ENCODE peak calls at places on chromosomes 7 and 10, in nine cellular contexts. H is tibial nerve, Q is A549, C is sigmoid colon, G is suprapubic skin, E is stomach, P is transverse colon, T is ovary, F is K562. V is an unnamed sample.

GRCh38 chr7:136925556-136925955 is 57.1 kb downstream of the CHRM2 start:
- DNase-seq in H (no peak), Q (no peak), C (no peak), G (no peak), E (no peak), P (no peak), T (no peak), F (no peak), V (no peak)

GRCh38 chr10:34522542-34522941 is 292.6 kb downstream of the PARD3 start:
- DNase-seq in H (no peak), Q (peak; percentile 78), C (no peak), G (no peak), E (no peak), P (no peak), T (no peak), F (peak; percentile 31), V (no peak)

GRCh38 chr7:53336133-53336532 is 300.7 kb downstream of the POM121L12 start:
- DNase-seq in H (no peak), Q (no peak), C (no peak), G (no peak), E (no peak), P (no peak), T (no peak), F (no peak), V (no peak)

GRCh38 chr7:159030490-159031134 is 114.1 kb downstream of the VIPR2 start:
- DNase-seq in H (peak; percentile 5), Q (peak; percentile 69), C (peak; percentile 83), G (peak; percentile 60), E (peak; percentile 64), P (peak; percentile 56), T (peak; percentile 82), F (peak; percentile 87), V (peak; percentile 93)

GRCh38 chr7:96321041-96321669 is 743 bp downstream of the SLC25A13 start:
- DNase-seq in H (peak; percentile 84), Q (peak; percentile 86), C (peak; percentile 93), G (peak; percentile 89), E (peak; percentile 88), P (peak; percentile 90), T (peak; percentile 84), F (peak; percentile 93), V (peak; percentile 96)

GRCh38 chr10:120415709-120416330 is 41.2 kb upstream of the PLPP4 start:
- DNase-seq in H (no peak), Q (no peak), C (no peak), G (no peak), E (no peak), P (no peak), T (no peak), F (no peak), V (no peak)

GRCh38 chr7:124074007-124074406 is 41.1 kb upstream of the TMEM229A start:
- DNase-seq in H (no peak), Q (no peak), C (no peak), G (no peak), E (no peak), P (no peak), T (no peak), F (no peak), V (no peak)

GRCh38 chr10:33352154-33352553 is 17.7 kb upstream of the NRP1 start:
- DNase-seq in H (no peak), Q (no peak), C (no peak), G (no peak), E (no peak), P (no peak), T (no peak), F (no peak), V (no peak)

GRCh38 chr7:31975546-31975945 is 94.7 kb downstream of the PDE1C start:
- DNase-seq in H (no peak), Q (no peak), C (no peak), G (no peak), E (no peak), P (no peak), T (no peak), F (no peak), V (no peak)

GRCh38 chr7:4144801-4145470 is 537.2 kb upstream of the FOXK1 start:
- DNase-seq in H (peak; percentile 17), Q (no peak), C (peak; percentile 88), G (no peak), E (no peak), P (peak; percentile 21), T (peak; percentile 75), F (no peak), V (no peak)

GRCh38 chr7:158450476-158451124 is 137.0 kb downstream of the PTPRN2 start:
- DNase-seq in H (no peak), Q (no peak), C (no peak), G (no peak), E (no peak), P (no peak), T (no peak), F (no peak), V (no peak)

GRCh38 chr10:124654686-124655085 is 89.5 kb downstream of the FAM53B start:
- DNase-seq in H (no peak), Q (no peak), C (no peak), G (no peak), E (no peak), P (no peak), T (no peak), F (no peak), V (no peak)

GRCh38 chr7:50595538-50596102 is 30.4 kb upstream of the DDC start:
- DNase-seq in H (peak; percentile 19), Q (peak; percentile 78), C (no peak), G (no peak), E (no peak), P (no peak), T (peak; percentile 63), F (peak; percentile 12), V (no peak)

GRCh38 chr7:30679664-30680063 is 2.6 kb downstream of the CRHR2 start:
- DNase-seq in H (no peak), Q (no peak), C (no peak), G (no peak), E (no peak), P (no peak), T (no peak), F (no peak), V (no peak)

GRCh38 chr7:30674876-30675275 is 7.4 kb downstream of the CRHR2 start:
- DNase-seq in H (no peak), Q (no peak), C (no peak), G (no peak), E (no peak), P (no peak), T (no peak), F (no peak), V (no peak)

GRCh38 chr7:30678805-30679204 is 3.5 kb downstream of the CRHR2 start:
- DNase-seq in H (no peak), Q (no peak), C (no peak), G (no peak), E (no peak), P (no peak), T (no peak), F (no peak), V (no peak)

GRCh38 chr7:30674420-30674819 is 7.8 kb downstream of the CRHR2 start:
- DNase-seq in H (no peak), Q (no peak), C (no peak), G (no peak), E (no peak), P (no peak), T (no peak), F (no peak), V (no peak)
- TF ChIP-seq POLR2A in H (no peak), Q (no peak), C (no peak), G (no peak), E (no peak), P (no peak), T (no peak), F (no peak), V (no peak)

GRCh38 chr10:329361-330099 is 194.3 kb downstream of the ZMYND11 start:
- DNase-seq in H (peak; percentile 89), Q (peak; percentile 88), C (peak; percentile 96), G (peak; percentile 87), E (peak; percentile 93), P (peak; percentile 90), T (peak; percentile 87), F (peak; percentile 58), V (peak; percentile 96)
- TF ChIP-seq CTCF in H (no peak), Q (no peak), C (no peak), G (no peak), E (no peak), P (peak; percentile 12), T (no peak), F (no peak), V (peak; percentile 18)

GRCh38 chr10:79559726-79560125 is 481 bp downstream of the SFTPA2 start:
- DNase-seq in H (no peak), Q (no peak), C (no peak), G (no peak), E (no peak), P (no peak), T (no peak), F (no peak), V (no peak)
- TF ChIP-seq EP300 in H (no peak), Q (no peak), C (no peak), G (no peak), E (no peak), P (no peak), T (no peak), F (no peak), V (no peak)

GRCh38 chr10:101032637-101033201 is 1.7 kb downstream of the SFXN3 start:
- DNase-seq in H (peak; percentile 65), Q (peak; percentile 65), C (peak; percentile 88), G (peak; percentile 84), E (peak; percentile 51), P (no peak), T (peak; percentile 67), F (peak; percentile 42), V (peak; percentile 94)
- TF ChIP-seq POLR2A in H (no peak), Q (no peak), C (no peak), G (no peak), E (no peak), P (no peak), T (no peak), F (no peak), V (no peak)

DNA sequence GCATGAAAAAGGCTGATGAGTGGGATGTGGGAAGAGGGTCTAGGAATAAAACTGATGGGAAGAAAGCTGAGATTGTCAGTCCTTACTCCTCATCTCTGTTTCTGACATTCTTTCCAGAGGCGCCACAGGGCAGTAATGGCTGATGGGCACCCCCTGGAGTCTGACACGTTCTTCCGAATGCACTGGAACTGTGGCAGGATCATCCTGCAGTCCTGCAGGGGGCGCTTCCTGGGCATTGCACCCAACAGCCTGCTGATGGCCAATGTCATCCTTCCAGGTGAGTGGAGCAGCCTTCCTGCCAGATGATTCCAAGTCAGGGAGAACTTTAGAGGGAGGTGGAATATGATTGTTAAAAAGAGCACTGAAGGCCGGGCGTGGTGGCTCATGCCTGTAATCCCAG is 4.8 kb downstream of the FSCN3 start:
- DNase-seq in H (no peak), Q (peak; percentile 47), C (no peak), G (no peak), E (no peak), P (no peak), T (no peak), F (peak; percentile 62), V (no peak)
- TF ChIP-seq CTCF in H (no peak), Q (no peak), C (no peak), G (no peak), E (no peak), P (no peak), T (no peak), F (peak; percentile 75), V (no peak)

V was measured in esophagus muscularis mucosa.